ENCODE peak calls at places on chromosome 15, in eight cellular contexts. F is sigmoid colon; N is SJSA1; Q is heart right ventricle; P is breast epithelium; B is CD8-positive, alpha-beta T cell; L is mesendoderm; Y is naive thymus-derived CD4-positive, alpha-beta T cell. V is an unnamed sample.
A peak's percentile ranks its signal among the peaks of the same experiment; 100 is the strongest.

GRCh38 chr15:58357529-58358476 is 74.0 kb upstream of the LIPC start:
- DNase-seq in Q (no peak), F (no peak), L (peak; percentile 45), N (no peak), B (no peak), Y (peak; percentile 82), P (no peak), V (peak; percentile 33)

GRCh38 chr15:35195031-35195430 is 109.9 kb upstream of the NANOGP8 start:
- DNase-seq in B (no peak), Y (no peak), F (no peak), L (no peak), Q (no peak), N (no peak), P (no peak), V (no peak)

GRCh38 chr15:37103475-37104071 is 3.2 kb upstream of the MEIS2 start:
- DNase-seq in N (no peak), L (no peak), F (no peak), B (no peak), Y (no peak), P (no peak), Q (no peak), V (no peak)

GRCh38 chr15:45199136-45199810 is 11.5 kb upstream of the SHF start:
- DNase-seq in F (no peak), N (no peak), P (peak; percentile 61), Q (no peak), Y (peak; percentile 60), L (peak; percentile 52), B (no peak), V (no peak)

GRCh38 chr15:22810033-22810734 is 23.7 kb downstream of the NIPA1 start:
- DNase-seq in B (no peak), F (no peak), Q (no peak), P (no peak), Y (no peak), N (no peak), L (no peak), V (peak; percentile 54)

GRCh38 chr15:31032959-31033358 is 41.5 kb upstream of the MTMR10 start:
- DNase-seq in F (no peak), Q (no peak), L (no peak), N (no peak), Y (no peak), P (no peak), B (no peak), V (no peak)

GRCh38 chr15:57554063-57554820 is 37.5 kb upstream of the MYZAP start:
- DNase-seq in L (peak; percentile 51), Q (no peak), B (no peak), P (no peak), Y (no peak), N (no peak), F (no peak), V (no peak)

GRCh38 chr15:58758141-58758540 is 8.6 kb upstream of the ADAM10 start:
- DNase-seq in Y (no peak), F (no peak), L (no peak), B (no peak), P (no peak), Q (no peak), N (no peak), V (no peak)

GRCh38 chr15:76904461-76905012 is 603 bp downstream of the SCAPER start:
- DNase-seq in B (no peak), Q (peak; percentile 12), P (peak; percentile 19), L (peak; percentile 73), Y (peak; percentile 23), N (no peak), F (peak; percentile 66), V (no peak)

GRCh38 chr15:85750319-85750806 is 44.4 kb downstream of the KLHL25 start:
- DNase-seq in F (peak; percentile 90), Q (peak; percentile 80), B (no peak), N (no peak), P (peak; percentile 88), Y (no peak), L (peak; percentile 32), V (peak; percentile 55)

GRCh38 chr15:34239151-34239761 is 14.4 kb downstream of the EMC4 start:
- DNase-seq in Y (no peak), P (no peak), Q (no peak), L (peak; percentile 70), B (no peak), F (no peak), N (peak; percentile 73), V (no peak)

GRCh38 chr15:82021021-82021420 is 24.8 kb downstream of the MEX3B start:
- DNase-seq in L (peak; percentile 14), Q (no peak), P (no peak), Y (no peak), N (no peak), F (no peak), B (no peak), V (no peak)
- H3K27me3 ChIP-seq in L (no peaks in the 10 kb centered on the region), Q (no peaks in the 10 kb centered on the region), P (no peaks in the 10 kb centered on the region), Y (no peaks in the 10 kb centered on the region), N (no peaks in the 10 kb centered on the region), F (no peaks in the 10 kb centered on the region), B (no peaks in the 10 kb centered on the region), V (no peaks in the 10 kb centered on the region)

GRCh38 chr15:91050128-91050455 is 27.7 kb upstream of the VPS33B start:
- DNase-seq in Y (no peak), F (no peak), B (no peak), N (no peak), P (no peak), L (no peak), Q (no peak), V (no peak)

GRCh38 chr15:91054791-91055190 is 32.4 kb upstream of the VPS33B start:
- DNase-seq in N (no peak), Y (no peak), P (no peak), F (no peak), Q (no peak), L (no peak), B (no peak), V (no peak)

GRCh38 chr15:91051248-91051647 is 28.9 kb upstream of the VPS33B start:
- DNase-seq in N (no peak), B (no peak), F (no peak), L (no peak), P (no peak), Y (no peak), Q (no peak), V (no peak)

DNA sequence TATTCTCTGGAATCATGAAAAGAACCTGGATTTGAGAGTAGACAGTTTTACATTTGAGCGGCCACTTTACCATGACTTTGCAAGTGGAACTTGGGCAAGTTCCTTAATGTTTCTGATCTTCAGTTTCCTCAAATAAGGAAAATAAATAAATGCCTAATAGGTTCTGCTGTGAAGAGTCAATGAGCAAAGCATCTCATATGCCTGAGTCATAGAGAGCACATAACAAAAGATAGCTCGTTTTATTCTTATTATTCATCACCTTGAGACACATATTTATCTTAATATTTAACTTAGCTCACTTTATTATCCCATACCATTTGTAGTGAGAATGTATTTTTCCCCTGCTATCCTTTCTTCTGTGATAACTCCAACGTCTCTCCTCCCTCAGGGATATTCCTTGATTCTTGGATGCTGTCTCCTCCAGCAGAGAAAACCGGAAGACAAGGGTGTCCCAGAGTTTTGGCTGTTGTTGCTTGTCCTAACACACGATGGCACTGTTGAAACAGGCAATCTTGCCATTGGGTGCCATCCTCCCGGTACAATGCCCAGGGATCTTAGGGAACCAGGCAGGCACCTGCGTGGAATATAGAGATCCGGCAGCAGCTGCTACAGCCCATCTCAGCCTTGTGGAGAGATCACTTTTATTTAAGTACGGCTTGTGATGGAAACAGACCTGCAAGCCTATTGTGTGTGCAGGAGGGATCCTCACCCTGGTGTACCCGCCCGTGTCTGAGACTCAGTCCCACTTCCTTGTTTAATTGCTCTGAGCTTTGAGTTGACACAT is 33.3 kb upstream of the VPS33B start:
- DNase-seq in Y (no peak), B (no peak), N (peak; percentile 64), P (peak; percentile 57), L (peak; percentile 73), Q (peak; percentile 15), F (peak; percentile 72), V (peak; percentile 83)
- H3K27me3 ChIP-seq in Y (no peaks in the 10 kb centered on the region), B (no peaks in the 10 kb centered on the region), N (peaks cover 31% of the 10 kb centered on the region), P (peaks cover 25% of the 10 kb centered on the region), L (no peaks in the 10 kb centered on the region), Q (no peaks in the 10 kb centered on the region), F (no peaks in the 10 kb centered on the region), V (peaks cover 1% of the 10 kb centered on the region)

GRCh38 chr15:78850926-78851600 is 21.6 kb upstream of the MORF4L1 start:
- DNase-seq in Y (no peak), P (no peak), Q (no peak), L (no peak), F (no peak), B (no peak), N (no peak), V (peak; percentile 77)

GRCh38 chr15:78853500-78853899 is 19.2 kb upstream of the MORF4L1 start:
- DNase-seq in F (no peak), P (no peak), N (no peak), B (no peak), Q (no peak), Y (no peak), L (no peak), V (no peak)

GRCh38 chr15:78855746-78856145 is 16.9 kb upstream of the MORF4L1 start:
- DNase-seq in P (no peak), L (no peak), Y (no peak), N (no peak), B (no peak), Q (no peak), F (no peak), V (no peak)

GRCh38 chr15:78850352-78850751 is 22.3 kb upstream of the MORF4L1 start:
- DNase-seq in L (no peak), Q (no peak), Y (no peak), P (no peak), F (no peak), N (no peak), B (no peak), V (no peak)

GRCh38 chr15:78854973-78855372 is 17.7 kb upstream of the MORF4L1 start:
- DNase-seq in B (no peak), P (no peak), Q (no peak), L (no peak), N (no peak), F (no peak), Y (no peak), V (no peak)
- H3K27me3 ChIP-seq in B (no peaks in the 10 kb centered on the region), P (no peaks in the 10 kb centered on the region), Q (no peaks in the 10 kb centered on the region), L (no peaks in the 10 kb centered on the region), N (no peaks in the 10 kb centered on the region), F (no peaks in the 10 kb centered on the region), Y (no peaks in the 10 kb centered on the region), V (no peaks in the 10 kb centered on the region)

DNA sequence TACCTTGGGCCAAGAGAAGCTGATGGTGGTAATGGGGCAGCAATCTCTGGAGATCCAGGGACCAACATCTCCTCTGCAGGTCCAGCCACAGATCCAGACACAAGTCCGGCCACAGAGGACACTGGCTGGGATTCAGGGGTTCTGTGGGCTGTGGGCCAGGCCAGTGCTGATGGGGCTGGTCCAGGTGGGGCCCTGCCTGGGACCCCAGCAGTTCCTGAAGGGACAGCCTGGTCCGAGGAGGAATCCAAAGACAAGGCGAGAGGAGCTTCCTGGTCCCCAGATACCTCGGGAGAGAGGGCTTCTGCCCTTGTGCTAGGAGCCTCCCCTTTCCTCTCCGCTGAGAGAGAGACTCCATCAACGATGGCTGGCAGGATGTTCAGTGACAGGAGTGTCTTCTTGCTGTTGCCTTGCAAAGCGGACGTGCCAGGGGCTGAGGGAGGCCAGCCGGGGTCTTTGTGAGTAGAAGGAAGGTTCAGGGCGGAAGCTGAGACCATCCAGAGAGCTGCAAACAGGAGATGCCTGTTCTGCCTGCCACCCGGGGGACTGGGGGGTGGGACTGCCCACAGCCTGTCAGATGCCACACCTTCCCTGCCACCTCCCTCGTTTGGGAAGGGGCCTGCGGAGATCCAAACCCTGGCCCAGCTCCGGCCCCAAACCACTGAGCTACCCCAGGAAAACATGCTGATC is 24.5 kb upstream of the GOLGA6C start:
- DNase-seq in N (no peak), P (no peak), Q (no peak), Y (peak; percentile 6), B (no peak), L (no peak), F (peak; percentile 59), V (peak; percentile 36)
- H3K27me3 ChIP-seq in N (peaks cover 18% of the 10 kb centered on the region), P (peaks cover 16% of the 10 kb centered on the region), Q (no peaks in the 10 kb centered on the region), Y (no peaks in the 10 kb centered on the region), B (no peaks in the 10 kb centered on the region), L (no peaks in the 10 kb centered on the region), F (no peaks in the 10 kb centered on the region), V (no peaks in the 10 kb centered on the region)

GRCh38 chr15:32715276-32715675 is 2.5 kb upstream of the GREM1 start:
- DNase-seq in N (no peak), Y (no peak), F (no peak), L (no peak), P (no peak), B (no peak), Q (no peak), V (no peak)
- H3K27me3 ChIP-seq in N (peaks cover 37% of the 10 kb centered on the region), Y (no peaks in the 10 kb centered on the region), F (peaks cover 15% of the 10 kb centered on the region), L (peaks cover 15% of the 10 kb centered on the region), P (peaks cover 45% of the 10 kb centered on the region), B (peaks cover 8% of the 10 kb centered on the region), Q (peaks cover 23% of the 10 kb centered on the region), V (peaks cover 51% of the 10 kb centered on the region)

V was measured in H7.